ENCODE peak calls at places on chromosomes 7 and 10, in nine cellular contexts. One of them, this sample, is unnamed.

GRCh38 chr10:103451091-103451801 is 924 bp downstream of the CALHM2 start:
- DNase-seq in astrocyte of the hippocampus: peak; percentile 38
- DNase-seq in NCI-H69: peak; percentile 82
- DNase-seq in AG04450: no peak
- DNase-seq in effector memory CD4-positive, alpha-beta T cell: peak; percentile 25
- DNase-seq in activated T-helper 1 cell treated with anti-CD3 and anti-CD28 coated beads, Interleukin-2, amount 50 U/mL, for 16 hours: peak; percentile 30
- DNase-seq in NAMALWA: no peak
- DNase-seq in colonic mucosa: peak; percentile 53
- DNase-seq in adrenal gland: peak; percentile 79
- DNase-seq in this sample: peak; percentile 57

GRCh38 chr10:88467835-88468485 is 115.2 kb downstream of the RNLS start:
- DNase-seq in colonic mucosa: no peak
- DNase-seq in AG04450: no peak
- DNase-seq in activated T-helper 1 cell treated with anti-CD3 and anti-CD28 coated beads, Interleukin-2, amount 50 U/mL, for 16 hours: no peak
- DNase-seq in NAMALWA: no peak
- DNase-seq in astrocyte of the hippocampus: no peak
- DNase-seq in effector memory CD4-positive, alpha-beta T cell: no peak
- DNase-seq in NCI-H69: no peak
- DNase-seq in adrenal gland: no peak
- DNase-seq in this sample: no peak

GRCh38 chr10:93495654-93496321 is 624 bp upstream of the CEP55 start:
- DNase-seq in activated T-helper 1 cell treated with anti-CD3 and anti-CD28 coated beads, Interleukin-2, amount 50 U/mL, for 16 hours: peak; percentile 5
- DNase-seq in NAMALWA: peak; percentile 18
- DNase-seq in NCI-H69: peak; percentile 71
- DNase-seq in astrocyte of the hippocampus: peak; percentile 55
- DNase-seq in adrenal gland: no peak
- DNase-seq in colonic mucosa: peak; percentile 65
- DNase-seq in AG04450: no peak
- DNase-seq in effector memory CD4-positive, alpha-beta T cell: peak; percentile 7
- DNase-seq in this sample: peak; percentile 50

GRCh38 chr10:88803641-88804040 is 1.1 kb downstream of the LIPM start:
- DNase-seq in colonic mucosa: no peak
- DNase-seq in astrocyte of the hippocampus: no peak
- DNase-seq in NCI-H69: peak; percentile 31
- DNase-seq in NAMALWA: no peak
- DNase-seq in activated T-helper 1 cell treated with anti-CD3 and anti-CD28 coated beads, Interleukin-2, amount 50 U/mL, for 16 hours: no peak
- DNase-seq in effector memory CD4-positive, alpha-beta T cell: no peak
- DNase-seq in AG04450: no peak
- DNase-seq in adrenal gland: no peak
- DNase-seq in this sample: no peak

GRCh38 chr10:20202337-20202736 is 386.1 kb downstream of the PLXDC2 start:
- DNase-seq in colonic mucosa: no peak
- DNase-seq in NAMALWA: no peak
- DNase-seq in adrenal gland: no peak
- DNase-seq in effector memory CD4-positive, alpha-beta T cell: no peak
- DNase-seq in AG04450: no peak
- DNase-seq in activated T-helper 1 cell treated with anti-CD3 and anti-CD28 coated beads, Interleukin-2, amount 50 U/mL, for 16 hours: no peak
- DNase-seq in NCI-H69: no peak
- DNase-seq in astrocyte of the hippocampus: no peak
- DNase-seq in this sample: no peak

GRCh38 chr7:106058925-106059324 is 53.2 kb downstream of the SYPL1 start:
- DNase-seq in activated T-helper 1 cell treated with anti-CD3 and anti-CD28 coated beads, Interleukin-2, amount 50 U/mL, for 16 hours: no peak
- DNase-seq in NAMALWA: no peak
- DNase-seq in AG04450: no peak
- DNase-seq in NCI-H69: no peak
- DNase-seq in effector memory CD4-positive, alpha-beta T cell: no peak
- DNase-seq in astrocyte of the hippocampus: no peak
- DNase-seq in adrenal gland: no peak
- DNase-seq in colonic mucosa: no peak
- DNase-seq in this sample: no peak

GRCh38 chr7:6256709-6257535 is 15.5 kb downstream of the CYTH3 start:
- DNase-seq in adrenal gland: no peak
- DNase-seq in NCI-H69: no peak
- DNase-seq in NAMALWA: peak; percentile 51
- DNase-seq in colonic mucosa: peak; percentile 32
- DNase-seq in astrocyte of the hippocampus: peak; percentile 75
- DNase-seq in activated T-helper 1 cell treated with anti-CD3 and anti-CD28 coated beads, Interleukin-2, amount 50 U/mL, for 16 hours: no peak
- DNase-seq in effector memory CD4-positive, alpha-beta T cell: no peak
- DNase-seq in AG04450: no peak
- DNase-seq in this sample: peak; percentile 33

GRCh38 chr10:61899997-61900828 is 1.3 kb upstream of the ARID5B start:
- DNase-seq in AG04450: no peak
- DNase-seq in NCI-H69: peak; percentile 95
- DNase-seq in NAMALWA: peak; percentile 92
- DNase-seq in astrocyte of the hippocampus: peak; percentile 66
- DNase-seq in adrenal gland: peak; percentile 48
- DNase-seq in effector memory CD4-positive, alpha-beta T cell: peak; percentile 32
- DNase-seq in activated T-helper 1 cell treated with anti-CD3 and anti-CD28 coated beads, Interleukin-2, amount 50 U/mL, for 16 hours: no peak
- DNase-seq in colonic mucosa: peak; percentile 83
- DNase-seq in this sample: peak; percentile 78

GRCh38 chr10:68163735-68164134 is 54.4 kb downstream of the MYPN start:
- DNase-seq in astrocyte of the hippocampus: no peak
- DNase-seq in NAMALWA: no peak
- DNase-seq in AG04450: no peak
- DNase-seq in colonic mucosa: peak; percentile 24
- DNase-seq in NCI-H69: no peak
- DNase-seq in adrenal gland: no peak
- DNase-seq in activated T-helper 1 cell treated with anti-CD3 and anti-CD28 coated beads, Interleukin-2, amount 50 U/mL, for 16 hours: no peak
- DNase-seq in effector memory CD4-positive, alpha-beta T cell: no peak
- DNase-seq in this sample: no peak

GRCh38 chr10:78231930-78232329 is 198.3 kb downstream of the RPS24 start:
- DNase-seq in AG04450: no peak
- DNase-seq in NAMALWA: no peak
- DNase-seq in effector memory CD4-positive, alpha-beta T cell: no peak
- DNase-seq in activated T-helper 1 cell treated with anti-CD3 and anti-CD28 coated beads, Interleukin-2, amount 50 U/mL, for 16 hours: no peak
- DNase-seq in astrocyte of the hippocampus: no peak
- DNase-seq in colonic mucosa: no peak
- DNase-seq in NCI-H69: no peak
- DNase-seq in adrenal gland: peak; percentile 25
- DNase-seq in this sample: no peak

GRCh38 chr7:768881-769504 is 41.9 kb upstream of the PRKAR1B start:
- DNase-seq in NCI-H69: peak; percentile 87
- DNase-seq in effector memory CD4-positive, alpha-beta T cell: no peak
- DNase-seq in NAMALWA: peak; percentile 37
- DNase-seq in colonic mucosa: no peak
- DNase-seq in AG04450: no peak
- DNase-seq in adrenal gland: no peak
- DNase-seq in astrocyte of the hippocampus: peak; percentile 41
- DNase-seq in activated T-helper 1 cell treated with anti-CD3 and anti-CD28 coated beads, Interleukin-2, amount 50 U/mL, for 16 hours: no peak
- DNase-seq in this sample: no peak

GRCh38 chr10:80199828-80200227 is 5.5 kb downstream of the ANXA11 start:
- DNase-seq in astrocyte of the hippocampus: no peak
- DNase-seq in colonic mucosa: peak; percentile 58
- DNase-seq in effector memory CD4-positive, alpha-beta T cell: no peak
- DNase-seq in NCI-H69: no peak
- DNase-seq in NAMALWA: no peak
- DNase-seq in adrenal gland: no peak
- DNase-seq in AG04450: no peak
- DNase-seq in activated T-helper 1 cell treated with anti-CD3 and anti-CD28 coated beads, Interleukin-2, amount 50 U/mL, for 16 hours: no peak
- DNase-seq in this sample: no peak

GRCh38 chr10:13262433-13262832 is 28.3 kb upstream of the UCMA start:
- DNase-seq in AG04450: no peak
- DNase-seq in effector memory CD4-positive, alpha-beta T cell: no peak
- DNase-seq in NAMALWA: no peak
- DNase-seq in NCI-H69: no peak
- DNase-seq in activated T-helper 1 cell treated with anti-CD3 and anti-CD28 coated beads, Interleukin-2, amount 50 U/mL, for 16 hours: no peak
- DNase-seq in colonic mucosa: no peak
- DNase-seq in adrenal gland: no peak
- DNase-seq in astrocyte of the hippocampus: no peak
- DNase-seq in this sample: no peak

GRCh38 chr10:97703398-97704067 is 10.0 kb upstream of the MARVELD1 start:
- DNase-seq in adrenal gland: no peak
- DNase-seq in colonic mucosa: no peak
- DNase-seq in NAMALWA: no peak
- DNase-seq in activated T-helper 1 cell treated with anti-CD3 and anti-CD28 coated beads, Interleukin-2, amount 50 U/mL, for 16 hours: no peak
- DNase-seq in NCI-H69: no peak
- DNase-seq in effector memory CD4-positive, alpha-beta T cell: no peak
- DNase-seq in astrocyte of the hippocampus: no peak
- DNase-seq in AG04450: no peak
- DNase-seq in this sample: no peak

GRCh38 chr7:101128040-101128834 is 1.3 kb downstream of the SERPINE1 start:
- DNase-seq in NAMALWA: peak; percentile 57
- DNase-seq in effector memory CD4-positive, alpha-beta T cell: no peak
- DNase-seq in NCI-H69: no peak
- DNase-seq in AG04450: no peak
- DNase-seq in adrenal gland: no peak
- DNase-seq in astrocyte of the hippocampus: peak; percentile 60
- DNase-seq in colonic mucosa: no peak
- DNase-seq in activated T-helper 1 cell treated with anti-CD3 and anti-CD28 coated beads, Interleukin-2, amount 50 U/mL, for 16 hours: no peak
- DNase-seq in this sample: no peak

GRCh38 chr7:81331061-81332018 is 412.5 kb upstream of the SEMA3C start:
- DNase-seq in colonic mucosa: no peak
- DNase-seq in adrenal gland: no peak
- DNase-seq in effector memory CD4-positive, alpha-beta T cell: no peak
- DNase-seq in astrocyte of the hippocampus: peak; percentile 17
- DNase-seq in activated T-helper 1 cell treated with anti-CD3 and anti-CD28 coated beads, Interleukin-2, amount 50 U/mL, for 16 hours: no peak
- DNase-seq in NAMALWA: no peak
- DNase-seq in NCI-H69: no peak
- DNase-seq in AG04450: no peak
- DNase-seq in this sample: no peak

GRCh38 chr7:794671-795329 is 37.5 kb upstream of the SUN1 start:
- DNase-seq in effector memory CD4-positive, alpha-beta T cell: no peak
- DNase-seq in activated T-helper 1 cell treated with anti-CD3 and anti-CD28 coated beads, Interleukin-2, amount 50 U/mL, for 16 hours: no peak
- DNase-seq in adrenal gland: no peak
- DNase-seq in colonic mucosa: peak; percentile 77
- DNase-seq in NCI-H69: no peak
- DNase-seq in AG04450: no peak
- DNase-seq in astrocyte of the hippocampus: no peak
- DNase-seq in NAMALWA: no peak
- DNase-seq in this sample: peak; percentile 53

GRCh38 chr10:68330852-68331454 is 911 bp upstream of the HNRNPH3 start:
- DNase-seq in AG04450: no peak
- DNase-seq in astrocyte of the hippocampus: peak; percentile 51
- DNase-seq in NAMALWA: no peak
- DNase-seq in activated T-helper 1 cell treated with anti-CD3 and anti-CD28 coated beads, Interleukin-2, amount 50 U/mL, for 16 hours: no peak
- DNase-seq in colonic mucosa: peak; percentile 46
- DNase-seq in NCI-H69: peak; percentile 55
- DNase-seq in effector memory CD4-positive, alpha-beta T cell: no peak
- DNase-seq in adrenal gland: peak; percentile 43
- DNase-seq in this sample: peak; percentile 45

GRCh38 chr7:144474363-144474762 is 70.9 kb upstream of the NOBOX start:
- DNase-seq in colonic mucosa: no peak
- DNase-seq in adrenal gland: no peak
- DNase-seq in activated T-helper 1 cell treated with anti-CD3 and anti-CD28 coated beads, Interleukin-2, amount 50 U/mL, for 16 hours: no peak
- DNase-seq in AG04450: no peak
- DNase-seq in NCI-H69: peak; percentile 36
- DNase-seq in effector memory CD4-positive, alpha-beta T cell: no peak
- DNase-seq in astrocyte of the hippocampus: no peak
- DNase-seq in NAMALWA: no peak
- DNase-seq in this sample: no peak

GRCh38 chr10:1183033-1183396 is 126.8 kb downstream of the WDR37 start:
- DNase-seq in colonic mucosa: no peak
- DNase-seq in adrenal gland: no peak
- DNase-seq in effector memory CD4-positive, alpha-beta T cell: no peak
- DNase-seq in AG04450: no peak
- DNase-seq in activated T-helper 1 cell treated with anti-CD3 and anti-CD28 coated beads, Interleukin-2, amount 50 U/mL, for 16 hours: no peak
- DNase-seq in astrocyte of the hippocampus: no peak
- DNase-seq in NCI-H69: peak; percentile 26
- DNase-seq in NAMALWA: no peak
- DNase-seq in this sample: no peak

GRCh38 chr7:65731562-65732035 is 141.3 kb upstream of the VKORC1L1 start:
- DNase-seq in AG04450: no peak
- DNase-seq in astrocyte of the hippocampus: peak; percentile 70
- DNase-seq in NAMALWA: no peak
- DNase-seq in NCI-H69: peak; percentile 15
- DNase-seq in adrenal gland: no peak
- DNase-seq in effector memory CD4-positive, alpha-beta T cell: no peak
- DNase-seq in activated T-helper 1 cell treated with anti-CD3 and anti-CD28 coated beads, Interleukin-2, amount 50 U/mL, for 16 hours: no peak
- DNase-seq in colonic mucosa: no peak
- DNase-seq in this sample: peak; percentile 55

GRCh38 chr10:128013626-128014025 is 106.7 kb downstream of the PTPRE start:
- DNase-seq in adrenal gland: no peak
- DNase-seq in NCI-H69: no peak
- DNase-seq in colonic mucosa: no peak
- DNase-seq in effector memory CD4-positive, alpha-beta T cell: no peak
- DNase-seq in astrocyte of the hippocampus: no peak
- DNase-seq in NAMALWA: no peak
- DNase-seq in AG04450: no peak
- DNase-seq in activated T-helper 1 cell treated with anti-CD3 and anti-CD28 coated beads, Interleukin-2, amount 50 U/mL, for 16 hours: no peak
- DNase-seq in this sample: no peak

GRCh38 chr10:29023678-29024077 is 265.2 kb upstream of the LYZL1 start:
- DNase-seq in activated T-helper 1 cell treated with anti-CD3 and anti-CD28 coated beads, Interleukin-2, amount 50 U/mL, for 16 hours: no peak
- DNase-seq in NCI-H69: peak; percentile 10
- DNase-seq in astrocyte of the hippocampus: no peak
- DNase-seq in colonic mucosa: no peak
- DNase-seq in AG04450: no peak
- DNase-seq in adrenal gland: no peak
- DNase-seq in NAMALWA: no peak
- DNase-seq in effector memory CD4-positive, alpha-beta T cell: no peak
- DNase-seq in this sample: no peak

GRCh38 chr10:24992512-24993133 is 23.3 kb downstream of the ENKUR start:
- DNase-seq in NCI-H69: no peak
- DNase-seq in adrenal gland: no peak
- DNase-seq in astrocyte of the hippocampus: no peak
- DNase-seq in colonic mucosa: no peak
- DNase-seq in AG04450: no peak
- DNase-seq in effector memory CD4-positive, alpha-beta T cell: no peak
- DNase-seq in NAMALWA: no peak
- DNase-seq in activated T-helper 1 cell treated with anti-CD3 and anti-CD28 coated beads, Interleukin-2, amount 50 U/mL, for 16 hours: no peak
- DNase-seq in this sample: no peak

GRCh38 chr10:76649723-76650127 is 987.9 kb downstream of the KCNMA1 start:
- DNase-seq in adrenal gland: no peak
- DNase-seq in colonic mucosa: peak; percentile 67
- DNase-seq in astrocyte of the hippocampus: peak; percentile 49
- DNase-seq in NAMALWA: no peak
- DNase-seq in effector memory CD4-positive, alpha-beta T cell: no peak
- DNase-seq in activated T-helper 1 cell treated with anti-CD3 and anti-CD28 coated beads, Interleukin-2, amount 50 U/mL, for 16 hours: no peak
- DNase-seq in NCI-H69: peak; percentile 25
- DNase-seq in AG04450: peak; percentile 39
- DNase-seq in this sample: peak; percentile 82

GRCh38 chr7:41024126-41024525 is 678.8 kb downstream of the INHBA start:
- DNase-seq in NCI-H69: no peak
- DNase-seq in colonic mucosa: no peak
- DNase-seq in activated T-helper 1 cell treated with anti-CD3 and anti-CD28 coated beads, Interleukin-2, amount 50 U/mL, for 16 hours: no peak
- DNase-seq in adrenal gland: no peak
- DNase-seq in astrocyte of the hippocampus: no peak
- DNase-seq in effector memory CD4-positive, alpha-beta T cell: no peak
- DNase-seq in NAMALWA: no peak
- DNase-seq in AG04450: no peak
- DNase-seq in this sample: no peak

GRCh38 chr7:155299539-155300202 is 2.0 kb downstream of the INSIG1 start:
- DNase-seq in astrocyte of the hippocampus: no peak
- DNase-seq in activated T-helper 1 cell treated with anti-CD3 and anti-CD28 coated beads, Interleukin-2, amount 50 U/mL, for 16 hours: no peak
- DNase-seq in NCI-H69: peak; percentile 46
- DNase-seq in AG04450: no peak
- DNase-seq in colonic mucosa: peak; percentile 29
- DNase-seq in NAMALWA: peak; percentile 40
- DNase-seq in effector memory CD4-positive, alpha-beta T cell: peak; percentile 24
- DNase-seq in adrenal gland: no peak
- DNase-seq in this sample: no peak

GRCh38 chr10:91104185-91105041 is 116.0 kb upstream of the PCGF5 start:
- DNase-seq in activated T-helper 1 cell treated with anti-CD3 and anti-CD28 coated beads, Interleukin-2, amount 50 U/mL, for 16 hours: no peak
- DNase-seq in colonic mucosa: no peak
- DNase-seq in NAMALWA: peak; percentile 5
- DNase-seq in astrocyte of the hippocampus: no peak
- DNase-seq in effector memory CD4-positive, alpha-beta T cell: no peak
- DNase-seq in NCI-H69: no peak
- DNase-seq in AG04450: no peak
- DNase-seq in adrenal gland: no peak
- DNase-seq in this sample: no peak

GRCh38 chr10:34981834-34982233 is 108.3 kb downstream of the CUL2 start:
- DNase-seq in colonic mucosa: no peak
- DNase-seq in activated T-helper 1 cell treated with anti-CD3 and anti-CD28 coated beads, Interleukin-2, amount 50 U/mL, for 16 hours: no peak
- DNase-seq in astrocyte of the hippocampus: no peak
- DNase-seq in AG04450: no peak
- DNase-seq in effector memory CD4-positive, alpha-beta T cell: no peak
- DNase-seq in NCI-H69: no peak
- DNase-seq in NAMALWA: no peak
- DNase-seq in adrenal gland: no peak
- DNase-seq in this sample: no peak

GRCh38 chr10:104243567-104243966 is 11.1 kb upstream of the GSTO1 start:
- DNase-seq in astrocyte of the hippocampus: no peak
- DNase-seq in NCI-H69: no peak
- DNase-seq in NAMALWA: no peak
- DNase-seq in adrenal gland: no peak
- DNase-seq in activated T-helper 1 cell treated with anti-CD3 and anti-CD28 coated beads, Interleukin-2, amount 50 U/mL, for 16 hours: no peak
- DNase-seq in AG04450: no peak
- DNase-seq in effector memory CD4-positive, alpha-beta T cell: no peak
- DNase-seq in colonic mucosa: no peak
- DNase-seq in this sample: no peak

GRCh38 chr7:97381815-97382214 is 264.3 kb downstream of the SDHAF3 start:
- DNase-seq in effector memory CD4-positive, alpha-beta T cell: no peak
- DNase-seq in NCI-H69: no peak
- DNase-seq in astrocyte of the hippocampus: no peak
- DNase-seq in colonic mucosa: no peak
- DNase-seq in adrenal gland: no peak
- DNase-seq in NAMALWA: no peak
- DNase-seq in activated T-helper 1 cell treated with anti-CD3 and anti-CD28 coated beads, Interleukin-2, amount 50 U/mL, for 16 hours: no peak
- DNase-seq in AG04450: no peak
- DNase-seq in this sample: no peak

This sample was measured in left colon.